ENCODE peak calls at places on chromosomes 11 and 22, in seven cellular contexts. L is AG09319; K is activated T-helper 9 cell treated with anti-CD3 and anti-CD28 coated beads, Interleukin-2, amount 50 U/mL, for 16 hours; U is HEK293T; P is CD8-positive, alpha-beta memory T cell; I is stimulated activated CD8-positive, alpha-beta memory T cell treated with anti-CD3 and anti-CD28 coated beads, Interleukin-15, amount 100 ng/mL, for 24 hours; W is mesendoderm. D is an unnamed sample.

GRCh38 chr11:46611526-46612304 is 5.3 kb downstream of the HARBI1 start:
- DNase-seq in L (no peak), K (no peak), U (no peak), P (no peak), I (no peak), W (no peak), D (no peak)

GRCh38 chr11:17314232-17314547 is 37.4 kb upstream of the NCR3LG1 start:
- DNase-seq in L (peak), K (no peak), U (peak), P (no peak), I (no peak), W (no peak), D (no peak)

GRCh38 chr22:40094449-40094848 is 83.3 kb upstream of the TNRC6B start:
- DNase-seq in L (no peak), K (no peak), U (no peak), P (no peak), I (no peak), W (no peak), D (no peak)

GRCh38 chr11:43567396-43567975 is 113.1 kb upstream of the HSD17B12 start:
- DNase-seq in L (peak), K (no peak), U (peak), P (no peak), I (no peak), W (peak), D (peak)

GRCh38 chr11:41250408-41250807 is 209.0 kb downstream of the LRRC4C start:
- DNase-seq in L (no peak), K (no peak), U (no peak), P (no peak), I (no peak), W (no peak), D (no peak)

GRCh38 chr11:120168960-120169681 is 31.2 kb upstream of the TRIM29 start:
- DNase-seq in L (no peak), K (peak), U (peak), P (no peak), I (peak), W (peak), D (peak)

GRCh38 chr11:13337986-13338436 is 60.4 kb downstream of the BMAL1 start:
- DNase-seq in L (no peak), K (no peak), U (no peak), P (no peak), I (no peak), W (no peak), D (no peak)

GRCh38 chr11:104127828-104128227 is 36.1 kb downstream of the PDGFD start:
- DNase-seq in L (no peak), K (no peak), U (no peak), P (no peak), I (no peak), W (peak), D (no peak)

GRCh38 chr22:38474003-38474607 is 6.2 kb downstream of the KDELR3 start:
- DNase-seq in L (no peak), K (no peak), U (no peak), P (no peak), I (no peak), W (no peak), D (no peak)

GRCh38 chr11:105000797-105001196 is 22.2 kb downstream of the CASP5 start:
- DNase-seq in L (no peak), K (peak), U (peak), P (peak), I (peak), W (peak), D (no peak)

GRCh38 chr22:50461979-50462540 is 12.8 kb downstream of the SBF1 start:
- DNase-seq in L (no peak), K (no peak), U (no peak), P (no peak), I (no peak), W (no peak), D (no peak)

GRCh38 chr11:128302425-128303186 is 284.8 kb downstream of the ETS1 start:
- DNase-seq in L (no peak), K (peak), U (no peak), P (peak), I (no peak), W (peak), D (no peak)

D was measured in NCI-H1048.